ENCODE peak calls at places on chromosome 19, in six cellular contexts. X, N, W, Y, O and R are unnamed samples.

GRCh38 chr19:932647-933552 is 7.1 kb downstream of the ARID3A start:
- DNase-seq in X (peak), N (peak), W (peak), Y (peak), O (peak), R (no peak)

GRCh38 chr19:47487551-47488515 is 3.8 kb upstream of the KPTN start:
- DNase-seq in X (no peak), N (no peak), W (peak), Y (no peak), O (no peak), R (no peak)

GRCh38 chr19:28883241-28883693 is 329.7 kb downstream of the UQCRFS1 start:
- DNase-seq in X (peak), N (peak), W (no peak), Y (no peak), O (peak), R (no peak)

GRCh38 chr19:42113641-42114348 is 18.5 kb downstream of the POU2F2 start:
- DNase-seq in X (peak), N (peak), W (no peak), Y (no peak), O (peak), R (no peak)

GRCh38 chr19:3458229-3458555 is 22.1 kb downstream of the SMIM24 start:
- DNase-seq in X (no peak), N (peak), W (peak), Y (no peak), O (peak), R (no peak)

GRCh38 chr19:49409441-49410029 is 13.7 kb downstream of the PTH2 start:
- DNase-seq in X (no peak), N (no peak), W (no peak), Y (peak), O (no peak), R (no peak)

GRCh38 chr19:3389876-3390361 is 23.5 kb downstream of the NFIC start:
- DNase-seq in X (no peak), N (peak), W (no peak), Y (no peak), O (peak), R (no peak)

GRCh38 chr19:485583-486236 is 10.6 kb upstream of the MADCAM1 start:
- DNase-seq in X (peak), N (no peak), W (peak), Y (no peak), O (peak), R (no peak)

GRCh38 chr19:39916236-39916635 is 18.2 kb downstream of the FCGBP start:
- DNase-seq in X (no peak), N (no peak), W (no peak), Y (no peak), O (no peak), R (no peak)

GRCh38 chr19:11382898-11383705 is 1.0 kb downstream of the EPOR start:
- DNase-seq in X (peak), N (no peak), W (peak), Y (peak), O (peak), R (no peak)

GRCh38 chr19:48915757-48916156 is 15.6 kb downstream of the NUCB1 start:
- DNase-seq in X (no peak), N (no peak), W (no peak), Y (no peak), O (no peak), R (no peak)

GRCh38 chr19:46016426-46017094 is 6.3 kb downstream of the PGLYRP1 start:
- DNase-seq in X (peak), N (peak), W (peak), Y (peak), O (peak), R (peak)

GRCh38 chr19:14432817-14433453 is at the start of gene PKN1:
- DNase-seq in X (no peak), N (peak), W (peak), Y (peak), O (peak), R (no peak)

GRCh38 chr19:37098570-37098969 is 20.3 kb downstream of the ZNF420 start:
- DNase-seq in X (no peak), N (no peak), W (no peak), Y (no peak), O (no peak), R (no peak)

GRCh38 chr19:7811989-7812388 is 18.0 kb upstream of the EVI5L start:
- DNase-seq in X (no peak), N (no peak), W (no peak), Y (no peak), O (no peak), R (no peak)

GRCh38 chr19:56765107-56765506 is 75.4 kb downstream of the PEG3 start:
- DNase-seq in X (no peak), N (peak), W (peak), Y (peak), O (peak), R (no peak)

GRCh38 chr19:6412111-6412999 is 12.3 kb downstream of the KHSRP start:
- DNase-seq in X (no peak), N (peak), W (no peak), Y (peak), O (peak), R (no peak)

GRCh38 chr19:47480658-47481057 is 3.4 kb downstream of the KPTN start:
- DNase-seq in X (no peak), N (no peak), W (peak), Y (no peak), O (no peak), R (no peak)

GRCh38 chr19:1206733-1207301 is 1.2 kb downstream of the STK11 start:
- DNase-seq in X (no peak), N (no peak), W (peak), Y (peak), O (peak), R (no peak)

GRCh38 chr19:41495589-41495988 is 52.6 kb downstream of the ERICH4 start:
- DNase-seq in X (no peak), N (no peak), W (no peak), Y (no peak), O (no peak), R (no peak)

GRCh38 chr19:1933245-1933644 is 7.7 kb upstream of the CSNK1G2 start:
- DNase-seq in X (no peak), N (no peak), W (no peak), Y (no peak), O (no peak), R (no peak)

GRCh38 chr19:13146763-13147563 is 3.2 kb downstream of the STX10 start:
- DNase-seq in X (no peak), N (peak), W (peak), Y (no peak), O (peak), R (no peak)

GRCh38 chr19:49231389-49231788 is 73.8 kb downstream of the TRPM4 start:
- DNase-seq in X (no peak), N (no peak), W (no peak), Y (peak), O (no peak), R (no peak)

GRCh38 chr19:6402058-6402457 is 9.1 kb upstream of the GTF2F1 start:
- DNase-seq in X (no peak), N (no peak), W (no peak), Y (no peak), O (no peak), R (no peak)

GRCh38 chr19:14052470-14052869 is 9.4 kb downstream of the PALM3 start:
- DNase-seq in X (no peak), N (no peak), W (no peak), Y (no peak), O (no peak), R (no peak)

GRCh38 chr19:51179297-51179696 is 37.2 kb downstream of the SIGLEC7 start:
- DNase-seq in X (no peak), N (no peak), W (no peak), Y (no peak), O (no peak), R (no peak)

GRCh38 chr19:12623361-12624031 is 12.8 kb downstream of the ZNF791 start:
- DNase-seq in X (no peak), N (no peak), W (no peak), Y (no peak), O (peak), R (no peak)

GRCh38 chr19:1389033-1389940 is 5.6 kb downstream of the NDUFS7 start:
- DNase-seq in X (no peak), N (no peak), W (no peak), Y (no peak), O (no peak), R (no peak)

GRCh38 chr19:53161123-53161522 is 2.3 kb upstream of the ZNF347 start:
- DNase-seq in X (no peak), N (no peak), W (no peak), Y (no peak), O (no peak), R (no peak)

GRCh38 chr19:53157601-53158000 is 1.3 kb downstream of the ZNF347 start:
- DNase-seq in X (no peak), N (no peak), W (no peak), Y (no peak), O (peak), R (no peak)

GRCh38 chr19:53160350-53160749 is 1.5 kb upstream of the ZNF347 start:
- DNase-seq in X (no peak), N (no peak), W (no peak), Y (no peak), O (no peak), R (no peak)

GRCh38 chr19:53156888-53157287 is 2.0 kb downstream of the ZNF347 start:
- DNase-seq in X (no peak), N (no peak), W (no peak), Y (no peak), O (no peak), R (no peak)

DNA sequence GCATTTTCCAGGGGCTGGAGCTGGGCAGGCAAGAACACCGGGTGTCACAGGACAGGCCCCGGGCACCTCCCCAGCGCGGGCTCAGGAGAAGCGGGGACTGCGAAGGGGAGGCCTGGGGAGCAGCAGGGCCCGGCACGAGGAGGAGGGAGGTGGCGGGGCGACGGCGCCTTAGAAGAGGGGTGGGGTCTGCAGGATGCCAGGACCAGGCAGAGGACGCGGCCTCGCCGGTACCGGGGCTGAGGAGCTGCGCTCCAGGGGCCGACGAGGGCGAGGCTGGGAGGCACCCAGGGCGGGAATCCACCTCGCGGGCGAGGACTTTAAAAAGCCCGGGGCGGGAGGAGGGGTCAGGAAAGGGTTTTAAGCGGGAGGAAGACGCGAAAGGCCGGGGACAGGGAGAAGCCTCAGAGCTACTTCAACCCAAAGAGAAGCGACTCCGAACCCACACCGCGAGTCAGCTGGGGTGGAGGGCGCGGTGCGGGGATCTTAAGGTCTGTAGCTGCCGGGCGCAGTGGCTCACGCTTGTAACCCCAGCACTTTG is 665 bp downstream of the ZNF347 start:
- DNase-seq in X (peak), N (peak), W (peak), Y (peak), O (peak), R (no peak)
- H3K4me3 ChIP-seq in X (peak), N (peak), W (peak), Y (peak), O (peak), R (peak)

DNA sequence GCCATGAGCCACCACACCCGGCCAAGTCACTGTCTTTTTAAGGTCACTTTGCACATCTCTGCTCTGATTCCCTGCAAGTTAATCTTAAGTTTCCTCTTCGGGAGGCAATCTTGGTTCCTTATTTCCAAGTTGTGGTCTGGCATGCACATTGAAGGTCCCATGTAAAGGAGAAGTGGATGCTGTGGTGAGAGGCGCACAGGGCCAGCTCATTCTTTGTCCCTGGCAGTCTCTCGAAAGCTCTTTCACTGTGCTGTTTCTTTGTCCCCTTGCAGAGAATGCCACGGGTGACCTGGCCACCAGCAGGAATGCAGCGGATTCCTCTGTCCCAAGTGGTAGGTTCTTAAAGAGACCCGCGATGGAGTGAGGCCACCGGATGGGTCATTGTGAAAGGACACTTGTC is 16.4 kb upstream of the C19orf33 start:
- DNase-seq in X (no peak), N (no peak), W (peak), Y (no peak), O (no peak), R (no peak)
- H3K27ac ChIP-seq in X (no peak), N (no peak), W (peak), Y (no peak), O (no peak), R (no peak)

GRCh38 chr19:34277244-34277643 is 22.9 kb downstream of the GARRE1 start:
- DNase-seq in X (no peak), N (no peak), W (no peak), Y (no peak), O (no peak), R (no peak)

GRCh38 chr19:34276614-34277013 is 22.3 kb downstream of the GARRE1 start:
- DNase-seq in X (no peak), N (no peak), W (no peak), Y (no peak), O (no peak), R (no peak)

GRCh38 chr19:34274827-34275625 is 20.7 kb downstream of the GARRE1 start:
- DNase-seq in X (no peak), N (peak), W (no peak), Y (no peak), O (peak), R (no peak)

GRCh38 chr19:34275705-34276104 is 21.4 kb downstream of the GARRE1 start:
- DNase-seq in X (no peak), N (no peak), W (no peak), Y (no peak), O (no peak), R (no peak)

GRCh38 chr19:34278783-34279182 is 24.4 kb downstream of the GARRE1 start:
- DNase-seq in X (no peak), N (no peak), W (no peak), Y (no peak), O (no peak), R (no peak)
- H3K4me3 ChIP-seq in X (no peak), N (no peak), W (no peak), Y (no peak), O (no peak), R (no peak)

GRCh38 chr19:54333586-54334298 is 5.2 kb downstream of the LILRA4 start:
- DNase-seq in X (no peak), N (no peak), W (no peak), Y (no peak), O (peak), R (no peak)
- H3K27ac ChIP-seq in X (no peak), N (no peak), W (no peak), Y (no peak), O (no peak), R (no peak)

DNA sequence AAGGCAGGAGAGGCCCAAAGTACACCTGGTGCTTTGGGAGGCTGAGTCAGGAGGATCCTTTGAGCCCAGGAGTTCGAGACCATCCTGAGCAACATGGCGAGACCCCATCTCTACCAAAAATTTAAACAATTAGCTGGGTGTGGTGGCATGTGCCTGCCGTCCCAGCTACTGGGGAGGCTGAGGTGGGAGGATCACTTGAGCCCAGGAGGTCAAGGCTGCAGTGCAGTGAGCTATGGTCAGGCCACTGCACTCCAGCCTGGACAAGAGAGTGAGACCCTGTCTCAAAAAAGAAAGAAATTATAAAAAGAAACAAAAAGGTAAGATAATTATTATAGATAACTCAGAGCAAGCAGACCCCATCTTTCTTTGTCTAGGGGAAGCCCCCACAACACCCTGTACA is 1.9 kb downstream of the HOMER3 start:
- DNase-seq in X (no peak), N (no peak), W (no peak), Y (no peak), O (no peak), R (no peak)
- H3K4me3 ChIP-seq in X (no peak), N (no peak), W (peak), Y (no peak), O (peak), R (no peak)

DNA sequence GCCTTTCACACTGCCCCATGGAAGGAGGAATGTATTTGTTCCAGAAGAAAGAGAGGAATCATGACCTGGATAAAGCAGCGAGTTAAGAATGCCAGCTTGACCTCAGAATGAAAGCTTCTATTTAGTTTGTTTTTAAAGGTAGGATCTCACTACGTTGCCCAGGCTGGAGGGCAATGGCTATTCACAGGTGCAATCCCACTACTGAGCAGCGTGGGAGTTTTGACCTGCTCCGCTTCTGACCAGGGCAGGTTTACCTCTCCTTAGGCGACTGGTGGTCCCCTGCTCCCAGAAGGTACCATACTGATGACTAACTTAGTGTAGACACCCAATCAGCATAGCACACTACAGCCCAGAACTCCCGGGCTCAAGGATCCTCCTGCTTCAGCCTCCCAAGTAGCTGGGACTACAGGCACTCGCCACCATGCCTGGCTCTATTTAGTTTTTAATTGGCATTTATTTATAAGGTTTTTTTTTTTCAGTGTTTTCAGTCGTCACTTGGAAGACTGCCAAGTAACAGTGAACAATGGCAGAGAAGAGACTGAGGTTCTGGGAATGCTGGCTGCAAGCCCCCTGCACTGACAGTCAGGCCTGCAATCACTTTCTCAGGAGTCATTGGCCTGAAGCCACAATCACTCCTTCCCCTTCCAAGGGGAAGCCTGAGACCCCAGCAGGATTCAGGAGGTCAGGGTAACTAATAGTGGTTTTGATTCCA is 73.1 kb downstream of the EPS15L1 start:
- DNase-seq in X (no peak), N (no peak), W (no peak), Y (no peak), O (peak), R (no peak)
- H3K27ac ChIP-seq in X (peak), N (no peak), W (peak), Y (peak), O (no peak), R (peak)

GRCh38 chr19:35869327-35870123 is 1.2 kb downstream of the APLP1 start:
- DNase-seq in X (peak), N (peak), W (peak), Y (peak), O (peak), R (peak)
- H3K4me3 ChIP-seq in X (peak), N (no peak), W (peak), Y (no peak), O (peak), R (peak)

GRCh38 chr19:32627714-32628253 is 46.8 kb downstream of the PDCD5 start:
- DNase-seq in X (no peak), N (no peak), W (no peak), Y (no peak), O (no peak), R (no peak)

GRCh38 chr19:32631381-32631780 is 43.6 kb downstream of the ANKRD27 start:
- DNase-seq in X (no peak), N (no peak), W (no peak), Y (no peak), O (no peak), R (no peak)

GRCh38 chr19:32624410-32624809 is 43.4 kb downstream of the PDCD5 start:
- DNase-seq in X (no peak), N (no peak), W (no peak), Y (no peak), O (no peak), R (no peak)

GRCh38 chr19:32630338-32630737 is 44.6 kb downstream of the ANKRD27 start:
- DNase-seq in X (no peak), N (no peak), W (no peak), Y (no peak), O (no peak), R (no peak)

DNA sequence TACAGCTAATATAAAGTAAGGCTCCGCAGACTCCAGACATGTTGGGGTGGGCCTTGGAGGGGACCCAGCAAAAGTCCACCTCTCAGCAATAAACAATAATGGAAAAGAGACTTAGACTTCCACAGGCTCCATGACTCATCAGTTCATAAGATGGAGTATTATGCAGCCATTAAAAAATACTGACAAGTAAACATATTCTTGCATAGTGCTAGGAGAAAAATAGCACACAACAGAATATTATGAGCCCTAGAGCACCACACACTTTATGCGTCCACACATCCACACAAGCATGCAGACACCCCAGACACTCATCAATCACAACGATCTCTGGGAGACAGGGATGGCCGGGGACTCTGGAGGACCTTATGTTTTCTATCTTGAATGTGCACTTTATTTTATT is 46.0 kb downstream of the PDCD5 start:
- DNase-seq in X (no peak), N (no peak), W (no peak), Y (no peak), O (no peak), R (no peak)
- H3K27ac ChIP-seq in X (no peak), N (no peak), W (no peak), Y (no peak), O (no peak), R (no peak)

DNA sequence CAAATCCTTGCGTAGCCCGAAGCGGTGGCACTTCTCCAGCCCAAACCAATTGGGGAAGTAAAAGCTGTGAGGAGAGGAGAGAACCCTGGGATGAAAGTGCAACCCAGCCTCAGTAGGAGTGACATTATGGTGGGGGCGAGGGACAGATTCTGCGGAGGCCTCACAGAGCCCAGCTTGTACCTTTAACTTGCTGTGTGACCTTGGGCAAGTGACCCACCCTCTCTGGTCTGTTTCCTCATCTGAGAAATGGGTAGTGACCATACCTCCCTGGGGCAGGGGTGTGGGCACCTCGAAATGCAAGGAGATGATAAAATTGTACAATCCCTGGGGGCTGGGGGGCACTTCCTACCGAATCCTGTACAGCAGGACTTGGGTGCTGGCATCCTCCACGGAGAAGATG is 4.4 kb downstream of the JAK3 start:
- DNase-seq in X (no peak), N (no peak), W (no peak), Y (no peak), O (no peak), R (no peak)
- H3K4me3 ChIP-seq in X (no peak), N (no peak), W (no peak), Y (no peak), O (no peak), R (no peak)